ENCODE peak calls at places on chromosomes 1 and 21, in five cellular contexts. One of them, this sample, is unnamed.

GRCh38 chr1:42966688-42967609 is 8.3 kb upstream of the SLC2A1 start:
- DNase-seq in cardiac muscle cell: peak
- DNase-seq in astrocyte of the spinal cord: peak
- DNase-seq in neural progenitor cell: no peak
- DNase-seq in cardiac fibroblast: peak
- DNase-seq in this sample: peak

GRCh38 chr1:77037990-77038389 is 170.7 kb downstream of the ST6GALNAC5 start:
- DNase-seq in cardiac muscle cell: no peak
- DNase-seq in astrocyte of the spinal cord: no peak
- DNase-seq in neural progenitor cell: no peak
- DNase-seq in cardiac fibroblast: no peak
- DNase-seq in this sample: no peak

GRCh38 chr1:14625587-14626447 is 27.3 kb downstream of the KAZN start:
- DNase-seq in cardiac muscle cell: no peak
- DNase-seq in astrocyte of the spinal cord: no peak
- DNase-seq in neural progenitor cell: peak
- DNase-seq in cardiac fibroblast: no peak
- DNase-seq in this sample: no peak

GRCh38 chr1:1371741-1372711 is 3.0 kb downstream of the AURKAIP1 start:
- DNase-seq in cardiac muscle cell: peak
- DNase-seq in astrocyte of the spinal cord: peak
- DNase-seq in neural progenitor cell: peak
- DNase-seq in cardiac fibroblast: peak
- DNase-seq in this sample: peak

GRCh38 chr1:90534669-90535379 is 182.3 kb downstream of the BARHL2 start:
- DNase-seq in cardiac muscle cell: no peak
- DNase-seq in astrocyte of the spinal cord: no peak
- DNase-seq in neural progenitor cell: peak
- DNase-seq in cardiac fibroblast: no peak
- DNase-seq in this sample: no peak

GRCh38 chr1:84122780-84123382 is 21.2 kb upstream of the PRKACB start:
- DNase-seq in cardiac muscle cell: peak
- DNase-seq in astrocyte of the spinal cord: peak
- DNase-seq in neural progenitor cell: peak
- DNase-seq in cardiac fibroblast: peak
- DNase-seq in this sample: peak

GRCh38 chr1:15370781-15371467 is 38.8 kb upstream of the EFHD2 start:
- DNase-seq in cardiac muscle cell: peak
- DNase-seq in astrocyte of the spinal cord: no peak
- DNase-seq in neural progenitor cell: no peak
- DNase-seq in cardiac fibroblast: no peak
- DNase-seq in this sample: peak

GRCh38 chr1:43338001-43338400 is 383 bp downstream of the MPL start:
- DNase-seq in cardiac muscle cell: no peak
- DNase-seq in astrocyte of the spinal cord: no peak
- DNase-seq in neural progenitor cell: no peak
- DNase-seq in cardiac fibroblast: no peak
- DNase-seq in this sample: no peak

GRCh38 chr1:224168859-224169380 is 14.1 kb upstream of the DEGS1 start:
- DNase-seq in cardiac muscle cell: peak
- DNase-seq in astrocyte of the spinal cord: peak
- DNase-seq in neural progenitor cell: no peak
- DNase-seq in cardiac fibroblast: peak
- DNase-seq in this sample: peak

GRCh38 chr1:206472454-206472853 is 2.2 kb downstream of the IKBKE start:
- DNase-seq in cardiac muscle cell: peak
- DNase-seq in astrocyte of the spinal cord: peak
- DNase-seq in neural progenitor cell: peak
- DNase-seq in cardiac fibroblast: peak
- DNase-seq in this sample: peak

GRCh38 chr1:158329807-158330206 is 1.5 kb downstream of the CD1B start:
- DNase-seq in cardiac muscle cell: peak
- DNase-seq in astrocyte of the spinal cord: no peak
- DNase-seq in neural progenitor cell: peak
- DNase-seq in cardiac fibroblast: no peak
- DNase-seq in this sample: no peak

GRCh38 chr1:43455205-43455889 is 1.6 kb upstream of the HYI start:
- DNase-seq in cardiac muscle cell: no peak
- DNase-seq in astrocyte of the spinal cord: no peak
- DNase-seq in neural progenitor cell: no peak
- DNase-seq in cardiac fibroblast: no peak
- DNase-seq in this sample: no peak

GRCh38 chr1:168693197-168693871 is 35.7 kb downstream of the DPT start:
- DNase-seq in cardiac muscle cell: no peak
- DNase-seq in astrocyte of the spinal cord: no peak
- DNase-seq in neural progenitor cell: no peak
- DNase-seq in cardiac fibroblast: no peak
- DNase-seq in this sample: no peak

GRCh38 chr1:222543817-222544216 is 4.1 kb downstream of the HHIPL2 start:
- DNase-seq in cardiac muscle cell: no peak
- DNase-seq in astrocyte of the spinal cord: no peak
- DNase-seq in neural progenitor cell: peak
- DNase-seq in cardiac fibroblast: no peak
- DNase-seq in this sample: no peak

GRCh38 chr1:217432339-217432738 is 198.6 kb downstream of the GPATCH2 start:
- DNase-seq in cardiac muscle cell: no peak
- DNase-seq in astrocyte of the spinal cord: no peak
- DNase-seq in neural progenitor cell: no peak
- DNase-seq in cardiac fibroblast: no peak
- DNase-seq in this sample: no peak

GRCh38 chr1:21706151-21706835 is 37.1 kb upstream of the RAP1GAP start:
- DNase-seq in cardiac muscle cell: peak
- DNase-seq in astrocyte of the spinal cord: peak
- DNase-seq in neural progenitor cell: peak
- DNase-seq in cardiac fibroblast: peak
- DNase-seq in this sample: peak

GRCh38 chr1:32275424-32275823 is 16.5 kb upstream of the HDAC1 start:
- DNase-seq in cardiac muscle cell: peak
- DNase-seq in astrocyte of the spinal cord: no peak
- DNase-seq in neural progenitor cell: no peak
- DNase-seq in cardiac fibroblast: peak
- DNase-seq in this sample: no peak

GRCh38 chr1:2446394-2446793 is 29.7 kb upstream of the PLCH2 start:
- DNase-seq in cardiac muscle cell: no peak
- DNase-seq in astrocyte of the spinal cord: no peak
- DNase-seq in neural progenitor cell: peak
- DNase-seq in cardiac fibroblast: no peak
- DNase-seq in this sample: no peak

GRCh38 chr1:223783676-223784075 is 62.1 kb downstream of the TP53BP2 start:
- DNase-seq in cardiac muscle cell: no peak
- DNase-seq in astrocyte of the spinal cord: no peak
- DNase-seq in neural progenitor cell: no peak
- DNase-seq in cardiac fibroblast: no peak
- DNase-seq in this sample: no peak

GRCh38 chr1:207811920-207812720 is 60.3 kb downstream of the CD46 start:
- DNase-seq in cardiac muscle cell: peak
- DNase-seq in astrocyte of the spinal cord: no peak
- DNase-seq in neural progenitor cell: peak
- DNase-seq in cardiac fibroblast: peak
- DNase-seq in this sample: peak

GRCh38 chr1:41414291-41414690 is 53.1 kb downstream of the FOXO6 start:
- DNase-seq in cardiac muscle cell: no peak
- DNase-seq in astrocyte of the spinal cord: no peak
- DNase-seq in neural progenitor cell: no peak
- DNase-seq in cardiac fibroblast: no peak
- DNase-seq in this sample: no peak

GRCh38 chr1:62621907-62622306 is 24.6 kb downstream of the ANGPTL3 start:
- DNase-seq in cardiac muscle cell: peak
- DNase-seq in astrocyte of the spinal cord: peak
- DNase-seq in neural progenitor cell: no peak
- DNase-seq in cardiac fibroblast: peak
- DNase-seq in this sample: peak

GRCh38 chr1:245188350-245188749 is 33.6 kb downstream of the KIF26B start:
- DNase-seq in cardiac muscle cell: no peak
- DNase-seq in astrocyte of the spinal cord: no peak
- DNase-seq in neural progenitor cell: no peak
- DNase-seq in cardiac fibroblast: no peak
- DNase-seq in this sample: no peak

GRCh38 chr21:32315511-32316362 is 17.1 kb downstream of the MRAP start:
- DNase-seq in cardiac muscle cell: no peak
- DNase-seq in astrocyte of the spinal cord: no peak
- DNase-seq in neural progenitor cell: no peak
- DNase-seq in cardiac fibroblast: no peak
- DNase-seq in this sample: no peak

GRCh38 chr1:248576219-248576980 is 1.8 kb upstream of the OR2T34 start:
- DNase-seq in cardiac muscle cell: no peak
- DNase-seq in astrocyte of the spinal cord: no peak
- DNase-seq in neural progenitor cell: no peak
- DNase-seq in cardiac fibroblast: no peak
- DNase-seq in this sample: no peak

GRCh38 chr1:23383547-23384311 is 14.1 kb upstream of the ZNF436 start:
- DNase-seq in cardiac muscle cell: peak
- DNase-seq in astrocyte of the spinal cord: no peak
- DNase-seq in neural progenitor cell: no peak
- DNase-seq in cardiac fibroblast: peak
- DNase-seq in this sample: no peak

GRCh38 chr1:10257851-10258250 is 47.5 kb downstream of the KIF1B start:
- DNase-seq in cardiac muscle cell: peak
- DNase-seq in astrocyte of the spinal cord: no peak
- DNase-seq in neural progenitor cell: no peak
- DNase-seq in cardiac fibroblast: peak
- DNase-seq in this sample: peak

GRCh38 chr1:108570128-108570527 is 10.2 kb downstream of the EEIG2 start:
- DNase-seq in cardiac muscle cell: peak
- DNase-seq in astrocyte of the spinal cord: no peak
- DNase-seq in neural progenitor cell: peak
- DNase-seq in cardiac fibroblast: peak
- DNase-seq in this sample: peak
- TF ChIP-seq CTCF in cardiac muscle cell: peak
- TF ChIP-seq CTCF in astrocyte of the spinal cord: peak
- TF ChIP-seq CTCF in neural progenitor cell: peak
- TF ChIP-seq CTCF in cardiac fibroblast: peak
- TF ChIP-seq CTCF in this sample: peak

DNA sequence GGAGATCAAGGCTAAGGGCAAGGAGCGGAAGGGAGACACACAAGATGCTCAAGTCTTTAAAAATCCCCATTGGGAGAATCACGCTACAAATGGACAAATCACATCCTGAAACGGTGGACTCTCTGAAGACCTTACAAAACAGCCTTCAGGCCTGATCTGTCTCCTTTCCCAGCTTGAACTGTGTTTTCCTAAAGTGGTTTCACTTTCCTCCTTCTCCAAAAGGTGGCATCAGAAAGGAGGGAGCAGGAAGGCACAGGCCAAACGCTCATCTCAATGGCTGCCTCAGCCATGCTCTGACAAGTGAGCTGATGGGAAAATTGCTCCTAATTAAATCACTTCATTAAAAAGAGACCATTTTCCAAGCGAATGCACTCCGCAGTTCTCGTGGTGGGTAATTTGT is 47.7 kb downstream of the UTP25 start:
- DNase-seq in cardiac muscle cell: peak
- DNase-seq in astrocyte of the spinal cord: peak
- DNase-seq in neural progenitor cell: peak
- DNase-seq in cardiac fibroblast: peak
- DNase-seq in this sample: peak
- TF ChIP-seq CTCF in cardiac muscle cell: peak
- TF ChIP-seq CTCF in astrocyte of the spinal cord: peak
- TF ChIP-seq CTCF in neural progenitor cell: peak
- TF ChIP-seq CTCF in cardiac fibroblast: peak
- TF ChIP-seq CTCF in this sample: peak

DNA sequence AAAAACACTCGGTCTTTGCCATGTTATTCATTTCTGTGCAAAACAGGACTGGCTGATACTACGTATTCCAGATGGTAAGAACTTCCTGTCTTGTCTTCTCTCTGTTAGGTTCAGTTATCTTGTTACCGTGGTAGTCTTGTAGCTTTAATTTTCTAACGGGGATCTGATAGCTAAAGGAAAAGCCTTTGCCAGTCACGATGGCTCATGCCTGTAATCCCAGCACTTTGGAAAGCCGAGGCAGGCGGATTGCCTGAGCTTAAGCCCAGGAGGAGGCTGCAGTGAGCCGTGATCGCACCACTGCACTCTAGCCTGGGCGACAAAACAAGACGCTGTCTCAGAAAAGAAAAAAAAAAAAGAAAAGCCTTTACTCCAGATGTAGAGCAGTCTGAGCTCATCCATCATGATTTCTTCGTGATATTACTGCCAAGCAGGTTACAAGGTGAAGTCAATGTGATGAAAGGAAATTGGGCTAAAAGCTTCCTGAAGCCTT is 11.1 kb upstream of the MSTO1 start:
- DNase-seq in cardiac muscle cell: peak
- DNase-seq in astrocyte of the spinal cord: peak
- DNase-seq in neural progenitor cell: peak
- DNase-seq in cardiac fibroblast: peak
- DNase-seq in this sample: peak
- TF ChIP-seq CTCF in cardiac muscle cell: no peak
- TF ChIP-seq CTCF in astrocyte of the spinal cord: no peak
- TF ChIP-seq CTCF in neural progenitor cell: no peak
- TF ChIP-seq CTCF in cardiac fibroblast: no peak
- TF ChIP-seq CTCF in this sample: peak

DNA sequence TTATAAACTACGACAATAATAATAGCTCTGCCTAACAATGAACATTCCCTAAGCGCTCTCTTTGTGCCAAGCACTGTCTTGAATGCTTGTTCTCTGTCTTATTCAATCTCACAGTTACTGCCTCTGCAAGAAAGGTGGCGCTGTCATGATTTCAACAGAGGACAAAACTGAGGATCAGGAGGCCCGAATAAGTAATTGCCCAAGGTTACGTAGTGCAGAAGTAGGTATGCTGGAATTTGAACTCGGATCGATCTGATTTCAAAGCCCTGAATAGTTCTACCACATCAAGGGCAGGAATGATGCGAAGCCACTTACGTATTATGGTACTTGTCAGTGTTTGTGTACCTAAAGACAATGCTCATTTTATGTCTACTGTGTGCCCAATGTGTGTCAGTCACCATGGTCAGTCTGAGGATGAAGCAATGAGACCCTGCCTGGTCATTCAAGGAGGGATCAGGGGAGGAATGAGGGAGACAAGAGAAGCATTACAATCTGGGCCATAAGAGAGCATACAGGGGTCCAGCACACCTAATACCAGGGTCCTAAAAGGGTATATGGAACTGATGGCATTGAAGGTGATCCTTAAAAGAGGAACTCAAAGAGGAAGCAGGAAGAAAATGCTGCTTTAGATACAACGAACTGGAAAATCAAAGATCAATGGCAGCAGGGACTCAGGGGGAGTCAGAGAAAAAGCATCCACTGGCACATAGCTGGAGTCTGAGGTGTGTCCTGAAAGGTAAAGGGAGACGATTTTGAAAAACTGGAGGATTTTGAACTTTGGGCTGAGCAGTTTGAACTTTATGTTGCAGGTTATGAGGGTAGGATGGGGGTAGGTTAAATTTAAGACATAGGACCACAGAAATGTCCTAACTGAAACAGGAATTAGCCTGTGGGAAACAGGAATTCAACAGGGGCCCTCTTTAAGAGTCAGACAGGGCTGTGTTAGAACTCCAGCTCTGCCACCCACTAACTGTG is 389.1 kb downstream of the PLPP3 start:
- DNase-seq in cardiac muscle cell: no peak
- DNase-seq in astrocyte of the spinal cord: no peak
- DNase-seq in neural progenitor cell: peak
- DNase-seq in cardiac fibroblast: no peak
- DNase-seq in this sample: no peak
- TF ChIP-seq CTCF in cardiac muscle cell: peak
- TF ChIP-seq CTCF in astrocyte of the spinal cord: peak
- TF ChIP-seq CTCF in neural progenitor cell: peak
- TF ChIP-seq CTCF in cardiac fibroblast: no peak
- TF ChIP-seq CTCF in this sample: peak

This sample was measured in fibroblast of villous mesenchyme.